ENCODE peak calls at places on chromosomes 7 and 10, in five cellular contexts. V, R, Q, B and O are unnamed samples.

GRCh38 chr7:145031162-145031561 is 195.3 kb upstream of the TPK1 start:
- DNase-seq in B (no peak), R (no peak), V (no peak), Q (no peak), O (no peak)

GRCh38 chr7:139180700-139181311 is 50.2 kb upstream of the UBN2 start:
- DNase-seq in Q (no peak), V (no peak), B (no peak), R (peak; percentile 18), O (no peak)

GRCh38 chr10:97336942-97337719 is 2.6 kb upstream of the FRAT2 start:
- DNase-seq in R (no peak), V (no peak), B (no peak), Q (no peak), O (no peak)

GRCh38 chr7:45563401-45563800 is 10.8 kb upstream of the ADCY1 start:
- DNase-seq in B (no peak), V (no peak), R (no peak), Q (no peak), O (no peak)

GRCh38 chr7:1897076-1897860 is 227.2 kb downstream of the ELFN1 start:
- DNase-seq in Q (no peak), R (no peak), B (no peak), V (no peak), O (no peak)

GRCh38 chr10:17943033-17943745 is 8.5 kb upstream of the SLC39A12 start:
- DNase-seq in V (no peak), B (no peak), R (no peak), Q (no peak), O (no peak)

GRCh38 chr10:110510730-110511129 is 13.0 kb downstream of the DUSP5 start:
- DNase-seq in B (no peak), R (no peak), V (no peak), Q (no peak), O (no peak)

GRCh38 chr7:158863611-158864506 is 7.5 kb downstream of the DYNC2I1 start:
- DNase-seq in B (no peak), V (no peak), R (peak; percentile 63), Q (peak; percentile 91), O (no peak)

GRCh38 chr7:31764457-31764856 is 77.4 kb downstream of the PPP1R17 start:
- DNase-seq in R (no peak), B (no peak), V (no peak), Q (no peak), O (no peak)

GRCh38 chr10:4656576-4657194 is 169.3 kb upstream of the AKR1E2 start:
- DNase-seq in B (no peak), R (peak; percentile 83), V (peak; percentile 26), Q (no peak), O (no peak)

GRCh38 chr7:149147730-149148653 is 739 bp downstream of the ZNF398 start:
- DNase-seq in R (peak; percentile 44), B (no peak), V (peak; percentile 51), Q (peak; percentile 89), O (no peak)

GRCh38 chr7:156896388-156897022 is 3.5 kb upstream of the LMBR1 start:
- DNase-seq in B (peak; percentile 27), Q (no peak), V (no peak), R (no peak), O (no peak)

GRCh38 chr10:69160809-69161225 is 19.2 kb upstream of the SUPV3L1 start:
- DNase-seq in Q (no peak), R (no peak), B (no peak), V (no peak), O (no peak)

GRCh38 chr10:124650820-124651401 is 93.3 kb downstream of the FAM53B start:
- DNase-seq in B (no peak), R (no peak), Q (no peak), V (peak; percentile 66), O (no peak)

GRCh38 chr10:33247221-33247907 is 87.1 kb downstream of the NRP1 start:
- DNase-seq in R (no peak), B (no peak), V (no peak), Q (no peak), O (no peak)

GRCh38 chr7:105853931-105854419 is 22.4 kb downstream of the ATXN7L1 start:
- DNase-seq in R (peak; percentile 32), Q (no peak), V (no peak), B (no peak), O (no peak)

GRCh38 chr10:28558923-28559508 is 26.1 kb downstream of the WAC start:
- DNase-seq in R (no peak), B (no peak), Q (no peak), V (no peak), O (no peak)

GRCh38 chr7:135650831-135651573 is 11.3 kb upstream of the STMP1 start:
- DNase-seq in R (no peak), B (no peak), Q (no peak), V (no peak), O (no peak)

GRCh38 chr10:92290837-92291609 is at the start of the genes CPEB3 and MARCHF5:
- DNase-seq in V (peak; percentile 82), Q (peak; percentile 97), R (peak; percentile 95), B (peak; percentile 87), O (peak; percentile 74)

GRCh38 chr7:157813741-157814661 is 477.2 kb downstream of the DNAJB6 start:
- DNase-seq in V (no peak), Q (no peak), R (no peak), B (no peak), O (no peak)

GRCh38 chr7:102836206-102836938 is 76.4 kb upstream of the LRRC17 start:
- DNase-seq in B (no peak), Q (no peak), V (no peak), R (peak; percentile 88), O (no peak)

GRCh38 chr10:68218786-68219185 is 13.1 kb downstream of the ATOH7 start:
- DNase-seq in R (no peak), Q (no peak), B (no peak), V (no peak), O (no peak)

GRCh38 chr7:10593080-10593479 is 380.6 kb upstream of the PHF14 start:
- DNase-seq in V (no peak), R (no peak), B (no peak), Q (no peak), O (no peak)

GRCh38 chr10:114048472-114048871 is 4.8 kb downstream of the ADRB1 start:
- DNase-seq in Q (no peak), V (no peak), R (no peak), B (no peak), O (no peak)

GRCh38 chr10:114045738-114046458 is 2.2 kb downstream of the ADRB1 start:
- DNase-seq in Q (no peak), B (no peak), R (no peak), V (no peak), O (no peak)

GRCh38 chr10:114052255-114052654 is 8.6 kb downstream of the ADRB1 start:
- DNase-seq in Q (no peak), R (no peak), B (no peak), V (no peak), O (no peak)

GRCh38 chr10:114053946-114054345 is 10.3 kb downstream of the ADRB1 start:
- DNase-seq in R (no peak), Q (no peak), B (no peak), V (no peak), O (no peak)

DNA sequence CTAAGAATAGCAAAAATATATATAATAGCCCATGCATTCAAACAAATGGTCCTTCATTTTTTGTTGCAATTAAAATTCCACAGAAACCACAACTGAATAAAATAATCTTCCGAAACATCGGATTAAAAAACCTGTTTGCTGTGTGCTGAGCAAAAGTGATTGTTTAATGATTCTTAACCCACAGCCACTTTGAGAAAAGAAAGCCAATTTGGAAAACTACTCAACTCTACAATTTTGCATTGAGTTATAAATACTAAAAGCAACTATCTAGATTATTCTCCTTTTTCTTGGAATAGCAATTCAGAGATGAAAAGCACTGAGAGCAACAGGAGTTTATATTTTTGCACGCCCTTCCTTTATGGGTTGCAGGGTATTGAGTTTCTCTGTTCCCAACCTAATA is 8.0 kb downstream of the ADRB1 start:
- DNase-seq in B (no peak), Q (no peak), V (no peak), R (no peak), O (no peak)
- TF ChIP-seq CTCF in B (no peak), Q (no peak), V (no peak), R (no peak), O (no peak)

DNA sequence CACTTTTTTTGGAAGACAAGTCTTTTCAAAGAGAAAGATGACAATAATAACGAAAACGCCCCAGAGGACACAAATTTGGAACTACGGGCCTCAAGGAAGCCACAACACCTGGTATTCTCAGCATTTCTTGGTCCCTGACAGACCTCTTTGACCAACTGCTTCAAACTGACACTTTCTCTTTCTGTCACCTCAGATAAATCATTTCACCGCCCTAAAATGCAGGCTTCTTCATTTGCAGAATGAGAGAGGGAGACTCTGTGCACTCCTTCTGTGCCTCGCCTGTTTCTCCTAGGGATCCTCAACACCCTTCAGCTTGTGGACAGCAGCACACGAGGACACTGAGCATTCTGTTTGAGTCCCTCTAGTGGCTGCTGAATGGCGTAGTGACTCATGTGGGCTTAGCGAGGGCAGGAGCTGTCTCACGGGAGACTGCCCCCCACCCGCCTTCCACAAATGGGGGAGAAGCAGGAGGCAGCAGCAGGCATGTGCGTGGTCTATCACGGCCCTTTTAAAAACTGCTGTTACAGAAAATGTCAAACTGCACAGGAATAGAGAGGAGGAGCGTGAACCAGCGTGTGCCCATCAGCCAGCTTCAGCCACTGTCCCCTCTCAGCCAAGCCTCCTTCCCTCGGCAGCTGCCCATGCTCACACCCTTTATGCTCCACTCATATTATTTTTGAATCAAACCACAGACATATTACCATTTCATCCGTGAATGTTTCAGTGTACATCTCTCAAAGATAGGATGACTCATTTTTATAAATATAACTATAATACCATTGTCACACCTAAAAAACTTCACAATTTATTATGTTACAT is 41.4 kb downstream of the GSDME start:
- DNase-seq in V (no peak), Q (no peak), R (peak; percentile 54), B (peak; percentile 77), O (no peak)
- TF ChIP-seq CTCF in V (no peak), Q (no peak), R (peak; percentile 56), B (peak; percentile 67), O (peak; percentile 32)

DNA sequence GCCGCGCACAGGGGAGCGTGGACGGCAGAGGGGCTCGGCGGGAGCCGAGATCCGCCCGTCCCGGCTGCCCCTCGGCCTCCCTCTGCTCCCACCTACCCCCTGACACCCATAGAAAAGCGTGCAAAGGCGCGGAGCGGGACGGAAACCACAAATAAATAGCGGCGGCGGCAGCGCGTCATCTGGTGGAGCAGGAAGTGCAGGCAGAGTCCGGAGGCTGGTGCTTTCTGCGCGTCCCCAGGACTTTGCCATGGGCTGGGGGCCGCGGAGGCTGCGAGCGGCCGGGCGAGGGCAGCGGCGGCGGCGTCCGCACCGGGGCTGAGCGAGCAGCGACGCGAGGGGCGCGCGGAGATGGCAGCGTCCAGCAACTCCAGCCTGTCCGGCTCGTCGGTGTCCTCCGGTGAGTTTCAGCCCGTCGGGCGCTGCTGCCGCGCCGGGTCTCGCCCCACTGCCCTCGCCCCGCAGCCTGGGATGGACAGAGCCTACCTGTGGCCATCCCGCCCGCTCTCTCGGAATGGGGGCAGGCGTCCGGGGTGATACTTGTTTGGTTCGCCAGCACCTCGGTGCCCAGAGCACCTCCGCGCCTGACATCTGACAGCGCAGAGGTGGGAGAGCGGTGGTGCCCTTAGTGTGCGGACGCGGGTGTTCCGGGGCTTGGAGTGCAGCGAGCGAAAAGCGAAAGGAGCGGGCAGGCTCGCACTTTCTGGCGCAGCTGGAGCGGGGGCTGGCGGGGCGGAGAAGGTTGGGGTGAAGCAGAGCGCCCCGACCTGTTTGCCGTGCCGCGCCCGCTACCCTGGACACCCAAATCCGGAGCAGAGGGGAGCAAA is at the start of gene CHN2:
- DNase-seq in Q (peak; percentile 87), R (no peak), V (peak; percentile 26), B (no peak), O (no peak)
- TF ChIP-seq CTCF in Q (peak; percentile 6), R (no peak), V (no peak), B (no peak), O (no peak)

GRCh38 chr10:104139221-104139620 is 17.2 kb downstream of the SFR1 start:
- DNase-seq in B (no peak), R (peak; percentile 28), V (no peak), Q (no peak), O (no peak)
- TF ChIP-seq CTCF in B (peak; percentile 42), R (peak; percentile 54), V (peak; percentile 35), Q (no peak), O (peak; percentile 57)

GRCh38 chr7:77460057-77460486 is 43.9 kb upstream of the GSAP start:
- DNase-seq in Q (no peak), B (no peak), R (no peak), V (no peak), O (no peak)
- TF ChIP-seq CTCF in Q (no peak), B (no peak), R (no peak), V (no peak), O (no peak)